ENCODE peak calls at places on chromosome 1, in eight cellular contexts. P is transverse colon, W is epithelial cell of esophagus, Y is activated T-helper 1 cell treated with Interleukin-2 at 50 U/mL for 16 hours, O is NCI-H1417, A is H1, E is islet precursor cell, H is NCI-H69. X is an unnamed sample.

GRCh38 chr1:87120779-87121178 is 206.3 kb downstream of the HS2ST1 start:
- DNase-seq in E (no peak), Y (no peak), O (no peak), W (no peak), H (peak), P (no peak), A (no peak), X (no peak)

GRCh38 chr1:222629921-222630535 is 12.1 kb downstream of the MIA3 start:
- DNase-seq in W (no peak), E (no peak), O (no peak), P (no peak), H (no peak), A (no peak), Y (no peak), X (no peak)

GRCh38 chr1:76867342-76868130 is at the start of gene ST6GALNAC5:
- DNase-seq in A (no peak), Y (no peak), P (no peak), O (peak), H (peak), E (peak), W (no peak), X (peak)

GRCh38 chr1:94942171-94943128 is 15.5 kb upstream of the CNN3 start:
- DNase-seq in H (no peak), W (no peak), A (no peak), Y (no peak), O (no peak), E (no peak), P (no peak), X (no peak)

GRCh38 chr1:5989731-5990271 is 2.4 kb downstream of the NPHP4 start:
- DNase-seq in O (no peak), H (no peak), Y (no peak), A (no peak), E (no peak), W (no peak), P (no peak), X (peak)

GRCh38 chr1:241924080-241924808 is 33.3 kb upstream of the BECN2 start:
- DNase-seq in W (peak), O (no peak), Y (no peak), E (no peak), A (no peak), P (no peak), H (no peak), X (no peak)

GRCh38 chr1:2303016-2303775 is 75.1 kb downstream of the SKI start:
- DNase-seq in Y (no peak), O (no peak), A (no peak), P (no peak), W (no peak), E (no peak), H (no peak), X (no peak)

GRCh38 chr1:185499986-185500626 is 183.1 kb upstream of the IVNS1ABP start:
- DNase-seq in O (no peak), E (no peak), Y (no peak), P (no peak), H (no peak), W (peak), A (no peak), X (no peak)

GRCh38 chr1:4345126-4345525 is 309.3 kb upstream of the AJAP1 start:
- DNase-seq in P (no peak), A (no peak), Y (no peak), O (peak), H (no peak), E (no peak), W (no peak), X (no peak)

GRCh38 chr1:235442788-235443429 is 61.3 kb downstream of the B3GALNT2 start:
- DNase-seq in P (no peak), W (peak), E (no peak), O (no peak), A (no peak), Y (no peak), H (no peak), X (no peak)

GRCh38 chr1:36420409-36420808 is 22.7 kb upstream of the LSM10 start:
- DNase-seq in A (no peak), H (no peak), W (no peak), E (no peak), P (no peak), O (no peak), Y (no peak), X (no peak)

GRCh38 chr1:28971980-28972771 is 57.8 kb downstream of the EPB41 start:
- DNase-seq in O (no peak), E (peak), H (no peak), A (no peak), Y (no peak), P (no peak), W (peak), X (peak)

GRCh38 chr1:214022810-214023425 is 35.1 kb downstream of the PROX1 start:
- DNase-seq in W (peak), H (peak), O (peak), A (no peak), Y (no peak), P (no peak), E (no peak), X (no peak)

GRCh38 chr1:7613106-7613850 is 157.8 kb upstream of the VAMP3 start:
- DNase-seq in A (no peak), Y (no peak), O (no peak), H (no peak), P (no peak), E (no peak), W (no peak), X (no peak)

GRCh38 chr1:19311503-19311930 is 427 bp downstream of the AKR7A2 start:
- DNase-seq in O (peak), P (no peak), Y (no peak), E (peak), A (no peak), H (peak), W (no peak), X (no peak)

GRCh38 chr1:20574686-20575543 is 14.0 kb upstream of the CDA start:
- DNase-seq in P (peak), O (peak), E (peak), Y (peak), W (peak), H (peak), A (peak), X (peak)